ENCODE peak calls at places on chromosome 4, in five cellular contexts. X is IMR-90; J is CD8-positive, alpha-beta T cell; S is tibial nerve; A is transverse colon. Z is an unnamed sample.

GRCh38 chr4:89021678-89022077 is 35.3 kb downstream of the FAM13A start:
- DNase-seq in X (no peak), J (no peak), S (no peak), A (no peak), Z (no peak)

GRCh38 chr4:133823177-133823576 is 378.4 kb downstream of the PABPC4L start:
- DNase-seq in X (no peak), J (no peak), S (no peak), A (no peak), Z (no peak)

GRCh38 chr4:84985952-84986351 is 19.5 kb upstream of the WDFY3 start:
- DNase-seq in X (peak; percentile 78), J (no peak), S (no peak), A (no peak), Z (no peak)

GRCh38 chr4:76601791-76602190 is 166.8 kb downstream of the SHROOM3 start:
- DNase-seq in X (peak; percentile 56), J (no peak), S (no peak), A (no peak), Z (no peak)

GRCh38 chr4:37383579-37384229 is 139.2 kb downstream of the NWD2 start:
- DNase-seq in X (peak; percentile 5), J (no peak), S (peak; percentile 13), A (peak; percentile 15), Z (no peak)

GRCh38 chr4:36348403-36348938 is 67.1 kb downstream of the DTHD1 start:
- DNase-seq in X (no peak), J (no peak), S (no peak), A (no peak), Z (no peak)

GRCh38 chr4:47533689-47534347 is 48.7 kb downstream of the ATP10D start:
- DNase-seq in X (peak; percentile 37), J (no peak), S (no peak), A (no peak), Z (no peak)

GRCh38 chr4:3494501-3494900 is 31.4 kb downstream of the DOK7 start:
- DNase-seq in X (no peak), J (no peak), S (no peak), A (no peak), Z (no peak)

GRCh38 chr4:121951570-121952110 is at the start of gene TRPC3:
- DNase-seq in X (peak; percentile 25), J (no peak), S (no peak), A (peak; percentile 17), Z (no peak)

GRCh38 chr4:1731180-1731579 is 9.9 kb downstream of the TACC3 start:
- DNase-seq in X (peak; percentile 53), J (no peak), S (no peak), A (no peak), Z (no peak)

GRCh38 chr4:3107271-3108185 is 33.0 kb downstream of the HTT start:
- DNase-seq in X (no peak), J (no peak), S (peak; percentile 48), A (no peak), Z (no peak)

GRCh38 chr4:57043304-57044251 is 64.9 kb downstream of the POLR2B start:
- DNase-seq in X (peak; percentile 54), J (no peak), S (peak; percentile 25), A (no peak), Z (no peak)

GRCh38 chr4:153207027-153207426 is 2.8 kb downstream of the TRIM2 start:
- DNase-seq in X (no peak), J (no peak), S (no peak), A (no peak), Z (no peak)

GRCh38 chr4:6524436-6524835 is 50.6 kb upstream of the MAN2B2 start:
- DNase-seq in X (no peak), J (no peak), S (no peak), A (no peak), Z (no peak)

GRCh38 chr4:140238353-140239041 is 84.5 kb upstream of the MAML3 start:
- DNase-seq in X (peak; percentile 77), J (no peak), S (peak; percentile 84), A (peak; percentile 84), Z (peak; percentile 63)

GRCh38 chr4:185464887-185465286 is 6.6 kb downstream of the CCDC110 start:
- DNase-seq in X (peak; percentile 72), J (no peak), S (no peak), A (no peak), Z (no peak)

GRCh38 chr4:185464184-185464583 is 7.3 kb downstream of the CCDC110 start:
- DNase-seq in X (no peak), J (no peak), S (no peak), A (no peak), Z (no peak)

GRCh38 chr4:185465707-185466106 is 5.8 kb downstream of the CCDC110 start:
- DNase-seq in X (no peak), J (no peak), S (no peak), A (no peak), Z (no peak)

GRCh38 chr4:185461565-185461964 is 10.0 kb downstream of the CCDC110 start:
- DNase-seq in X (no peak), J (no peak), S (no peak), A (no peak), Z (no peak)

DNA sequence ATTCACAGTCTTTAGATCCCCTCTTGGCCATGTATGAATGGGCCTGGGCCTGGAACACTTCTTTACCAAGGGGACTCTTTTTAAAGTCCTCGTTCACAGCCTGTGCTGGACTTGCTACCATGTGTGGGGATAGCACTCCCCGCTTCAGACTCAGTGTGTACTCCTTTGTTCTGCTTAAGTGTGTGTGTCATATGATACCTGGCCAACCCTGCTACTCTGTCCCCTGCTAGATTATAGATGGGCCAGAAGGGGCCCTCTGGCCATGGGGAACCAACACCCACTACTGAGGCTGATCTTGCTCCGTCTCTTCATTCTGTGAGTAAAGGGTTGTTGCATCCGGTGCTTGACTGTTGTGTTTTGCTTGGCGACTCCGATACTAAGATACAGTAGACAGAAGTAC is 8.0 kb downstream of the CCDC110 start:
- DNase-seq in X (no peak), J (no peak), S (no peak), A (no peak), Z (no peak)
- H3K27ac ChIP-seq in X (no peak overlapping the region), J (no peak overlapping the region), S (no peak overlapping the region), A (no peak overlapping the region), Z (no peak overlapping the region)

GRCh38 chr4:114364857-114365256 is 233.8 kb upstream of the UGT8 start:
- DNase-seq in X (peak; percentile 92), J (no peak), S (no peak), A (no peak), Z (peak; percentile 76)
- H3K27ac ChIP-seq in X (peak overlapping the region; percentile 73), J (no peak overlapping the region), S (no peak overlapping the region), A (no peak overlapping the region), Z (peak overlapping the region; percentile 65)

DNA sequence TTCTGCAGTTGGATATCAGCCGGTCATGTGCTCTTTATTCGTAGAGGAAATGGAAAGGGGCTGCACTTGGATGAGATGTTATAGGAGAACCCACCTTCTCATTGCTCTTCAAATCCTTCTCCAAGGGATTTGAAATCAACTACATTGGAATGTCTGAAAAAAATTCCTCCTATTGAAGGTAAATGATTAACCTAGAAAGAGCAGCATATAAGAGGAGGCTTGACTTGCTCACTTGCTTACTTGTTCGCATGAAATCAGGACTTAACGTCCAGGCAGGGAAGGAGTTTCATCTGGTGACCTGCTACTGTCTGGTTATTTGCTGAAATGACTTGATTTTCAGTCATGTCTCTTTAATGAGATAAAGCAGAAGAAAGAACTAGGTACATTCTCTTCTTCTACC is 338.4 kb upstream of the NOCT start:
- DNase-seq in X (no peak), J (no peak), S (no peak), A (no peak), Z (no peak)
- H3K27ac ChIP-seq in X (no peak overlapping the region), J (no peak overlapping the region), S (no peak overlapping the region), A (no peak overlapping the region), Z (no peak overlapping the region)

DNA sequence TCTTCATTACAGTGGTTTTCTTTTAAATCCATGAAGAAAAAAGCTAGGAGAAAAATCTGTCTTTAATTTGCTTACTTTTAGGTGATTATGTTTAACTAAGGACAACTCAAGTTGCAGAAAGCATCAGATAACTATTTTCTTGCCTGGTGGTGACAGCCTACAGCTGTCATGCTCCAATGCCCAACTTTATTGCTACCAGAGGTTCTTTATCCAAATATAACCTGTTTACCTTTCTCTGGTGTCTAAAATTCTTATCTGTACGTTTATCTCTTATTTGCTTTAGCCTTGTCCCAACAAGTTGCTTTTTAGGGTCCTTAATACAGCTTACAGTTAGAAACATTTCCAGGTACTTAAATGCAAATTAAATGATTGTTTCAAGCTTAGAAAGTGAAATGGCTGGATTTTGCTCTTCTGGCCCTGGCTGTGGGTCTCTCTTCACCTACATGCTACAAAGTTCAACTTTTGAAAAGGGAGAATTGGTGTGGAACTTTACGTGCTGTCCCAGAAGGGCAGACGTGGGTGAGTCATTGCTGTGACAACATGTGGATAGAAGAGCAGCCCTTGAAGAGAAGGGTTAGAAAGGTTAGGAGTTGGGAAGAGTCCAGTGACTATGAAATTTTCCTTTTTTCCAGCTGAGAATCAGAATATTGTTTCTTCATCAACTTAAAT is 60.7 kb downstream of the HPGD start:
- DNase-seq in X (no peak), J (no peak), S (no peak), A (peak; percentile 39), Z (no peak)
- H3K27ac ChIP-seq in X (no peak overlapping the region), J (no peak overlapping the region), S (no peak overlapping the region), A (peak overlapping the region; percentile 49), Z (no peak overlapping the region)